ENCODE peak calls at places on chromosomes 7 and 10, in four cellular contexts. U, I, Z and W are unnamed samples.

GRCh38 chr7:110573862-110574528 is 516.9 kb upstream of the LRRN3 start:
- DNase-seq in Z (no peak), I (no peak), U (no peak), W (peak)

GRCh38 chr7:127253289-127254162 is 785 bp upstream of the GRM8 start:
- DNase-seq in U (peak), I (peak), Z (no peak), W (peak)

GRCh38 chr7:155229548-155230168 is 68.0 kb upstream of the INSIG1 start:
- DNase-seq in Z (no peak), I (no peak), U (no peak), W (no peak)

GRCh38 chr7:18019562-18019961 is 8.1 kb downstream of the PRPS1L1 start:
- DNase-seq in Z (no peak), I (no peak), U (no peak), W (no peak)

GRCh38 chr7:34787586-34787985 is 129.6 kb downstream of the NPSR1 start:
- DNase-seq in Z (no peak), I (no peak), U (no peak), W (no peak)

GRCh38 chr7:22255834-22256233 is 101.1 kb downstream of the RAPGEF5 start:
- DNase-seq in I (no peak), Z (no peak), U (no peak), W (no peak)

GRCh38 chr7:147639037-147639436 is 951.5 kb upstream of the C7orf33 start:
- DNase-seq in Z (no peak), I (no peak), U (no peak), W (no peak)

GRCh38 chr7:111107989-111108388 is 17.1 kb downstream of the LRRN3 start:
- DNase-seq in Z (no peak), U (no peak), I (no peak), W (no peak)

GRCh38 chr7:140641532-140642191 is 1.0 kb upstream of the DENND2A start:
- DNase-seq in I (no peak), U (no peak), Z (no peak), W (no peak)

GRCh38 chr7:140640727-140641531 is at the start of gene DENND2A:
- DNase-seq in I (peak), U (peak), Z (no peak), W (no peak)

GRCh38 chr7:140640060-140640611 is 477 bp downstream of the DENND2A start:
- DNase-seq in I (peak), U (no peak), Z (no peak), W (no peak)

GRCh38 chr7:140638311-140638791 is 2.3 kb downstream of the DENND2A start:
- DNase-seq in I (peak), Z (no peak), U (no peak), W (no peak)

DNA sequence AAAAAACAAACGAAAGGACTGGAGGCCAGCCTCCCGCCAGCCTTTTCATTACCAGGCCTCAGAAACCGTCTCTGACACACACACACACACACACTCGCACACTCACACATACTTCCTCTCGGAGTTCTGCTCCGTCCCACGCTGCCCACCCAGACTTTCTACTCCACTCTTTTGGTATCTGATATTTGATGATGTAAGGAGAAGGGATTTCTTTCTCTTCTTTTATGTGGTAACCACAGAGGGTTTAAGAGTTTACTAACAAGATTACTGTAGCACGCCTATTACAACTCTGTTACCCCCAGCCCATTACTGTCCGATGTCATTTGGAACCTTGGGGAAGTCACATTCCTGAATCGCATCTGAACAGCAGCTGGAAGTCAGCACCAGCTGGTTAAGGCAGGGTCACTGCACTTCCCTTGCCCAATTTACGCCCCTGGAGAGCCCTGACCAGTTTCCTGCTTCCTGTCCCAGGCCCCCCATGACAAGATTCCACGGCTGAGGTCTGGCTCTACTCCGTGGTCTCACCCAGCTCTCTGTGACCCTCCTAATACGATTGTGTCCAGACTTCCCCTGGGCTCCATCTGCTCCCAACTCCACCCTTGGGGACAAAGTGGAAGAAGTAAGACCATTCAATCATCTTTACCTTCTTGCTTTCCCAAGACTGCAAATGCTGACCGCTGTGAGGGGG is 1.1 kb downstream of the DENND2A start:
- DNase-seq in Z (no peak), U (no peak), I (no peak), W (no peak)
- TF ChIP-seq CBX5 in Z (no peak), U (no peak), I (no peak), W (no peak)

GRCh38 chr10:129702605-129703004 is 235.6 kb downstream of the MGMT start:
- DNase-seq in I (no peak), Z (no peak), U (no peak), W (no peak)
- TF ChIP-seq CBX5 in I (no peak), Z (no peak), U (no peak), W (no peak)

DNA sequence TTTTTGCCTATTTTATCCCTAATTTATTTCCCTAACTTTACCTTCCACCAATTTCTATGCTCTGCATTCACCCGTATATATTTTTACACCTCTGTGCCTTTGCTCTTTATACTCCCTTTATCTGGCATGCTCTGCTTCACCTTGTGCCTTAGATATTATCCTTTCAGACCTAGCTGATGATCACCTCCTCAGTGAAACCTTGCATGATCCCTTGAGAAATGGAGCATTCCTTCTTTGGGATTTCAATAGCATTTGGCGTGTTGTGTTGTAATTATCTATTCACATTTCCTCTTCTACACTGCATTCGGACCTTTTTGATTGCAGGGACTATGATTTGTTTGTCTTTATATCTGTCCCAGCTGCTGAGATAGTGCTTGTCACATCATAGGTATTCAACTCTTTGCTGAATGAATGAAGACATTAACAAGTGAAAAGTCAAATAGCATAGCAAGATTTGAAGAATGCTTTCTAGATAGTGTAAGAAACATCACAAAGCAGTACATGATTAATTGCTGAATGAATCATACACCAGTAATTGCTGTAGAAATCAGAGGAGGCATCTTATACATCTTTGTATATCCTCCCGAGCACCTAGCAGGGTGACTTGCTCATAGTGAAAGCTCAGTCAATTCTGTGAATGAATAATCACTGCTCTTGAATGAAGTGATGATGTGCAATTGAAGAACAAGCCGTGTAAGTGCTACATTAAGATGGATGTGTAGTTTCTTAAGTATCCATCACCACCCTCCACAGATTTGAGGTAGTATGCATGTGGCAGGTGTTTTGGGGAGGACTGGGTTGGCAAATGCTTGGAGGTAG is 2.0 kb upstream of the TM9SF3 start:
- DNase-seq in Z (peak), I (no peak), U (no peak), W (no peak)
- TF ChIP-seq CBX5 in Z (no peak), I (no peak), U (no peak), W (no peak)

GRCh38 chr7:158887594-158887993 is 31.2 kb downstream of the DYNC2I1 start:
- DNase-seq in U (no peak), Z (no peak), I (no peak), W (no peak)

GRCh38 chr7:158880973-158881372 is 24.6 kb downstream of the DYNC2I1 start:
- DNase-seq in Z (no peak), U (no peak), I (no peak), W (no peak)

GRCh38 chr7:158881731-158882130 is 25.4 kb downstream of the DYNC2I1 start:
- DNase-seq in U (no peak), Z (no peak), I (no peak), W (no peak)

DNA sequence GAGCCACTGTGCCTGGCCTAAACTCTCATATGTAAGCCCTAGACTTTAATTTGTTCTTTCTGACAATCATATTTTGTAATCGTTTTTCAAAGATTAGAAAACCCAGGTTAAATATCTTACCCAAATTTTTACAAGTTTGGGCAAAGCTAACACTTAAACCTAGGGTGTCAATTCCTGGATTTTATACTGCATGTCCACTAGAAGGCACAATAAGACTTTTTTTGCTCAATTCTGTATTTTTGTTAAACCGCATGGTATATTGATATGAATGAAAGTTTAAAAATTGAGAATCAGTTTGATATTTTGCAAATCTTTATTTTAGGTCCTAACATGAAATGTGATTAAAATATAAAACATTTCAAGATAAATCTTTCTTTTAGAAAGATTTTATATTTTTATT is 29.3 kb downstream of the DYNC2I1 start:
- DNase-seq in Z (no peak), I (no peak), U (no peak), W (peak)
- TF ChIP-seq CBX5 in Z (no peak), I (no peak), U (no peak), W (no peak)

GRCh38 chr10:103718247-103718620 is 137.1 kb downstream of the SH3PXD2A start:
- DNase-seq in Z (no peak), I (no peak), U (no peak), W (no peak)

GRCh38 chr10:103716206-103717160 is 138.9 kb downstream of the SH3PXD2A start:
- DNase-seq in U (no peak), Z (no peak), I (no peak), W (peak)

GRCh38 chr10:103715430-103715829 is 139.9 kb downstream of the SH3PXD2A start:
- DNase-seq in I (no peak), U (no peak), Z (no peak), W (peak)

GRCh38 chr10:103719036-103719435 is 136.3 kb downstream of the SH3PXD2A start:
- DNase-seq in I (no peak), U (no peak), Z (no peak), W (no peak)

DNA sequence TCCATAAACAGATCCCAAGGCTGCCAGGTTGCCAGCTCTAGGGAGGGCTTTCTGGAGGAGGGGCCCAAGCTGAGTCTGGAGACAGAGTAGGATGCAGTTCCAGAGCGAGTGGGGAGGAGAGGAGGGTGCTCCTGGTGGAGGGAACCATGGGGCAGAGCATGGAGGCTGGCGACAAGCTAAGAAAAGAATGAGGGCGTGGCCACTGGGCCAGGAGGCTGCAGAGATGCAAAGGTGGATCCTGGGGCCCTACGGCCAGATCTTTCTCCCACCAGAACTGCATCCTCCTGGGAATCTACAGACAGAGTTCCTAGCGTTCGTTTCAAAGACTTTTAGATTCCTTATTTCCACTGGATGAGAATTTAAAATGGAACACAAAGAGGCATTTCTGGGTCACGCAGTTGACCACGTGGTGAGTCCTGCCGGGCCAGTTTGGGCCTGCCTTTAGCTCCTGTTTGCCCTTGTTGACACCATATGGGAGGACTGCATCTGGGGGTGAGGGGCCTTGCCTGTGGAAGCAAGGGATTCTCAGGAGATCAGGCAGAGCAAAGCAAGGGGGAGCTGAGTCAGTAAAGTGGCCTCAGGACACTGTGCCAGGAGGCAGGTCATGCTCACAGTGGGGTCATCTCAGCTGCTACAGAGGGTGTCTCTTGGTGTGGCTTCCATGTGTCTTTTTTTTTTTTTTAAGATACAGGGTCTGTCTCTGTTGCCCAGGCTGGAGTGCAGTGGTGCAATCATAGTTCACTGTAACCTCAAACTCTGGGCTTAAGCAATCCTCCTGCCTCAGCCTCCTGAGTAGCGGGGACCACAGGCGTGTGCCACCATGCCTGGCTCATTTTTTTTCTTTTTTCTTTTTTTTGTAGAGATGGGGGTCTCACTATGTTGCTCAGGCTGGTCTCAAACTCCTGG is 137.8 kb downstream of the SH3PXD2A start:
- DNase-seq in Z (no peak), I (no peak), U (peak), W (no peak)
- TF ChIP-seq CBX5 in Z (no peak), I (no peak), U (no peak), W (no peak)